ENCODE peak calls at places on chromosomes 11 and 22, in five cellular contexts. P is cardiac muscle cell, Q is endothelial cell of umbilical vein, Y is IMR-90, G is OCI-LY7. X is an unnamed sample. For H3K4me1, the result is how much of the 10 kb centered on the place peaks cover.

GRCh38 chr22:45335854-45336492 is 26.2 kb downstream of the FAM118A start:
- DNase-seq in Y (no peak), G (no peak), Q (peak), P (no peak), X (no peak)

GRCh38 chr11:74325649-74326645 is 14.5 kb upstream of the P4HA3 start:
- DNase-seq in G (no peak), Y (peak), Q (peak), P (peak), X (peak)

GRCh38 chr11:115916596-115916995 is 412.4 kb upstream of the CADM1 start:
- DNase-seq in P (no peak), Y (no peak), G (no peak), Q (no peak), X (no peak)

GRCh38 chr22:47100646-47101045 is 338.2 kb downstream of the TBC1D22A start:
- DNase-seq in Q (no peak), Y (no peak), P (no peak), G (no peak), X (no peak)

GRCh38 chr11:71580057-71581003 is 2.3 kb downstream of the KRTAP5-11 start:
- DNase-seq in Q (peak), Y (peak), G (peak), P (peak), X (no peak)

GRCh38 chr11:74417379-74417804 is 19.2 kb upstream of the PGM2L1 start:
- DNase-seq in Q (no peak), G (no peak), Y (peak), P (no peak), X (no peak)

GRCh38 chr11:40513281-40513680 is 946.2 kb downstream of the LRRC4C start:
- DNase-seq in Y (no peak), P (no peak), Q (no peak), G (no peak), X (no peak)

GRCh38 chr22:25076281-25076680 is 123.4 kb upstream of the CRYBB3 start:
- DNase-seq in Y (no peak), G (no peak), P (no peak), Q (no peak), X (no peak)

GRCh38 chr11:71102251-71102995 is 150.0 kb downstream of the SHANK2 start:
- DNase-seq in P (no peak), Q (no peak), G (no peak), Y (no peak), X (no peak)

GRCh38 chr22:24894998-24895397 is 51.5 kb downstream of the LHFPL7 start:
- DNase-seq in Y (no peak), Q (peak), G (no peak), P (peak), X (peak)

GRCh38 chr11:109426442-109426841 is 4.5 kb downstream of the C11orf87 start:
- DNase-seq in Y (no peak), Q (no peak), G (no peak), P (no peak), X (no peak)

GRCh38 chr11:104091281-104092071 is 55.0 kb downstream of the DDI1 start:
- DNase-seq in P (no peak), Q (no peak), G (no peak), Y (peak), X (no peak)

GRCh38 chr22:18056161-18056666 is 21.6 kb upstream of the PEX26 start:
- DNase-seq in P (no peak), Y (peak), G (peak), Q (peak), X (no peak)

GRCh38 chr22:35725521-35725920 is 7.8 kb downstream of the APOL5 start:
- DNase-seq in P (no peak), Q (no peak), G (no peak), Y (no peak), X (no peak)

GRCh38 chr11:120212926-120213325 is 2.1 kb downstream of the OAF start:
- DNase-seq in G (no peak), Y (no peak), Q (no peak), P (no peak), X (no peak)

GRCh38 chr11:50298182-50298988 is 265.7 kb downstream of the OR4C45 start:
- DNase-seq in G (no peak), P (no peak), Y (no peak), Q (no peak), X (no peak)

GRCh38 chr22:50526849-50527801 is 1.7 kb upstream of the SCO2 start:
- DNase-seq in P (peak), Q (no peak), Y (no peak), G (peak), X (no peak)

GRCh38 chr11:129884581-129884980 is 10.8 kb downstream of the NFRKB start:
- DNase-seq in P (no peak), Y (no peak), G (no peak), Q (no peak), X (no peak)

GRCh38 chr11:45879803-45880685 is 5.4 kb upstream of the MAPK8IP1 start:
- DNase-seq in P (no peak), Q (no peak), G (no peak), Y (peak), X (no peak)

GRCh38 chr11:26244207-26244606 is 87.7 kb upstream of the ANO3 start:
- DNase-seq in Q (no peak), G (no peak), Y (peak), P (peak), X (no peak)

GRCh38 chr22:42933783-42934144 is 76.7 kb upstream of the ARFGAP3 start:
- DNase-seq in G (no peak), Y (peak), P (peak), Q (peak), X (no peak)

GRCh38 chr11:70916321-70916720 is 336.1 kb downstream of the SHANK2 start:
- DNase-seq in Q (no peak), P (no peak), Y (no peak), G (no peak), X (no peak)

GRCh38 chr11:113457784-113458183 is 17.4 kb downstream of the DRD2 start:
- DNase-seq in Q (no peak), G (no peak), Y (no peak), P (no peak), X (no peak)

GRCh38 chr11:4480577-4481539 is 1.6 kb upstream of the OR52K1 start:
- DNase-seq in P (no peak), G (no peak), Q (peak), Y (no peak), X (no peak)

GRCh38 chr11:12525466-12526055 is 148.2 kb downstream of the PARVA start:
- DNase-seq in G (no peak), Q (no peak), Y (no peak), P (no peak), X (no peak)

GRCh38 chr22:46587492-46588278 is 32.5 kb upstream of the GRAMD4 start:
- DNase-seq in Y (no peak), Q (no peak), G (peak), P (no peak), X (no peak)

GRCh38 chr22:49882519-49883293 is 29.1 kb downstream of the ZBED4 start:
- DNase-seq in Q (no peak), P (no peak), G (no peak), Y (peak), X (no peak)

GRCh38 chr11:92204731-92205130 is 19.9 kb upstream of the FAT3 start:
- DNase-seq in Y (no peak), Q (no peak), G (no peak), P (peak), X (no peak)

GRCh38 chr22:31148516-31148915 is 8.2 kb upstream of the PLA2G3 start:
- DNase-seq in Q (peak), P (peak), Y (peak), G (no peak), X (no peak)

GRCh38 chr11:70675697-70676374 is 277.5 kb downstream of the CTTN start:
- DNase-seq in Q (no peak), Y (no peak), G (no peak), P (no peak), X (no peak)

GRCh38 chr22:44395116-44396005 is 82.6 kb upstream of the SHISAL1 start:
- DNase-seq in G (no peak), Y (no peak), Q (no peak), P (no peak), X (no peak)

GRCh38 chr11:2535673-2536439 is 91.0 kb downstream of the KCNQ1 start:
- DNase-seq in Y (no peak), P (no peak), Q (no peak), G (no peak), X (no peak)

GRCh38 chr22:16838073-16838472 is 12.9 kb upstream of the XKR3 start:
- DNase-seq in Y (no peak), Q (no peak), P (no peak), G (no peak), X (no peak)

GRCh38 chr11:34890812-34891211 is 25.4 kb downstream of the APIP start:
- DNase-seq in Q (peak), Y (peak), G (peak), P (peak), X (no peak)

GRCh38 chr11:119668685-119669084 is 60.3 kb downstream of the NECTIN1 start:
- DNase-seq in G (no peak), Q (no peak), Y (no peak), P (no peak), X (no peak)

GRCh38 chr11:111378773-111379499 is at the start of gene POU2AF1:
- DNase-seq in P (peak), Q (no peak), G (peak), Y (peak), X (no peak)

GRCh38 chr11:17481905-17482304 is 5.3 kb upstream of the ABCC8 start:
- DNase-seq in Q (no peak), G (no peak), Y (no peak), P (no peak), X (no peak)
- H3K4me1 ChIP-seq in Q (under half), G (under half), Y (under half), P (under half), X (under half)

GRCh38 chr11:72606362-72607100 is 67.7 kb downstream of the PDE2A start:
- DNase-seq in P (peak), Q (no peak), Y (no peak), G (no peak), X (no peak)

GRCh38 chr11:72607496-72607895 is 66.7 kb downstream of the PDE2A start:
- DNase-seq in Q (no peak), Y (no peak), G (no peak), P (no peak), X (no peak)

GRCh38 chr11:72609451-72609850 is 64.8 kb downstream of the PDE2A start:
- DNase-seq in P (no peak), Y (no peak), Q (no peak), G (no peak), X (no peak)

GRCh38 chr11:72607101-72607468 is 67.1 kb downstream of the PDE2A start:
- DNase-seq in P (no peak), G (no peak), Y (no peak), Q (no peak), X (no peak)

DNA sequence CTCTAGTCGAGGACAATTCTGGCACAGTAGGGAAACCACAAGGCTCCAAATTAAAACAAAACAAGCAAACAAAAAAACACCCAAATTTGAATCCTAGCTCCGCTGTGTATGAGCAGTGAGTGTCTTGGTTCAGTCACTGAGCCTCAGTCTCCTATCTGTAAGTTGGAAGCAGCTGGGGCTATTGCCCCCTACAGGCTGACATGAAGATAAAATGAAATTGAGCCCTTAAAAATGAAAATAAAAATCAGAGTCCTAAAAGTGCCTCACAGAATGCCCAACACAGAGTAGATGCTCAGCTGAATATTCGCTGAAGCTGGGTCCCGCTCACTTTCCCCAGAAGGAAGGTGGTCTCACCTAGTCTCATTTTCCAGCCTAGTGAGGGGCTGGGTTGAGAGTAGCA is 65.2 kb downstream of the PDE2A start:
- DNase-seq in P (peak), Y (peak), G (peak), Q (peak), X (no peak)
- TF ChIP-seq CTCF in P (peak), Y (peak), G (peak), Q (peak), X (no peak)

DNA sequence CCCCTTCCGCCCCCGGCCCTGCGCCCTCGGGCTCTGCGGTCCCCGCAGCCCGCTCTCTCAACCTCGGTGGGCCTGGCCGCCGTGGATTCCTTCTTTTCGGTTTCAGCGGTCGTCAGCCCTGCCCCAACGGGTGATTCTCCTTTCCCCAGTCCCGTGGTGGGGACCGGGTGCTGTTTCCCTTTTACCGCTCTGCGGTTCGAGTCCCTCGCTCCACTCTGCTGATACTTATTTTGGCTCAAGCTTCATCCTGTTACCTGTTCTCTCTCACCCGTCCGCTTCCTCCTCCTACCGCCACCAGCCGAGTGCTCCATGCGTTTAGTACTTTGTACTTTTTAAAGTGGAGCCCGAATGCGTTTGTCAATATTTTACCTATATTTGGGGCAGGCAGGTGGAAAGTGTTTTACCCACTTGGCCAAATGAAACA is 565 bp downstream of the ZDHHC5 start:
- DNase-seq in P (no peak), G (peak), Q (peak), Y (no peak), X (no peak)
- H3K4me3 ChIP-seq in P (peak), G (peak), Q (peak), Y (peak), X (peak)

GRCh38 chr11:73274722-73275380 is 2.7 kb downstream of the P2RY6 start:
- DNase-seq in P (no peak), Q (no peak), G (no peak), Y (no peak), X (no peak)

GRCh38 chr11:73271936-73272679 is at the start of gene P2RY6:
- DNase-seq in P (peak), Y (peak), G (no peak), Q (no peak), X (no peak)

GRCh38 chr11:73270855-73271477 is 1.2 kb upstream of the P2RY6 start:
- DNase-seq in G (no peak), Y (no peak), Q (no peak), P (no peak), X (no peak)

GRCh38 chr11:73273246-73273890 is 1.2 kb downstream of the P2RY6 start:
- DNase-seq in P (no peak), Y (no peak), G (no peak), Q (no peak), X (no peak)

DNA sequence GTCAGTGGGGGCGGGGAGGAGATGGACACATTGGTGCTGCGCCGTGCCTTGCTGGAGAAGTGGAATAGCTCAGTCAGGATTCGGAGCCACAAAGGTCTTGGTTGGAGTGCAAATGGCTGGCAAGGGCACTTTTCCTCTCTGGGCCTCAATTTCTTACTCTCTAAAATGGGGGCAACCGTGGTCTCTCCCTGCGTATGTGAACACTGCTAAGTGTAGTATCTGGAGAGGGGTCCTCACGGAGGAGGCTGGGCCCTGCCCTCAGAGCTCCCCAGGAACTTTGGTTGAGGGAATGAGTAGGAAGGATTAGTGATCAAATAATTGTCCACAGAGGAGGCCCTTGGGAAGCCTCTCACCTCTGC is 521 bp downstream of the P2RY6 start:
- DNase-seq in G (no peak), Y (no peak), P (no peak), Q (no peak), X (no peak)
- H3K4me1 ChIP-seq in G (under half), Y (under half), P (under half), Q (under half), X (under half)

DNA sequence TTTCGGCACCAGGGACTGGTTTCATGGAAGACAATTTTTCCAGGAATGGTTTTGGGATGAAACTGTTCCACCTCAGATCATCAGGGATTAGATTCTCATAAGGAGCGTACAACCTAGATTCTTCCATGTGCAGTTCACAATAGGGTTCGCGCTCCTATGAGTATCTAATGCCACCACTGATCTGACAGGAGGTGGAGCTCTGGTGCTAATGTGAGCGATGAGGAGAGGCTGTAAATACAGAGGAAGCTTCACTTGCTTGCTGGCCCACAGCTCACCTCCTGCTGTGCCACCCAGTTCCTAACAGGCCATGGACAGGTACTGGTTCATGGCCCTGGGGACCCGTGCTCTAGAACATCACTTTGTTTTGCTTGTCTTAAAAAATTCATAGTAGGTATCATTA is 41.8 kb upstream of the AMPD3 start:
- DNase-seq in Y (peak), Q (peak), P (peak), G (peak), X (no peak)
- TF ChIP-seq CTCF in Y (peak), Q (peak), P (peak), G (peak), X (no peak)

GRCh38 chr22:37692627-37693285 is 4.1 kb upstream of the TRIOBP start:
- DNase-seq in P (no peak), Q (no peak), G (no peak), Y (no peak), X (no peak)

GRCh38 chr22:37696657-37697539 is at the start of gene TRIOBP:
- DNase-seq in Y (peak), P (peak), Q (peak), G (peak), X (peak)

GRCh38 chr22:37701121-37701786 is 4.4 kb downstream of the TRIOBP start:
- DNase-seq in Q (peak), Y (peak), P (peak), G (no peak), X (no peak)

DNA sequence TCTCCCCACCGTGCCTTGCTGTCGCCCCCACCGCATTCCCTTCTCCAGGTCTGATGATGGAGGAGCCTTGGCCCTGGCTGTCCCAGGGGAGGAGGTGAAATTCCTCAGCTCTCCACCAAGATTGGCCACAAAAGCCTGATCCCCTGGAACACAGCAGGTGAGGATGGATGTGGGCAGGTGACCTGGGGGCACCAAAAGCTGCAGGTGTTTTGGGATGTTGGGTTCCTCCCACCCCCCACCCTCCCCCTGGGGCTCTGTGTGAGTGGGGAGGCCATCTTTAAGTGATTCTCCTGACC is 640 bp downstream of the TRIOBP start:
- DNase-seq in Q (no peak), P (no peak), G (no peak), Y (no peak), X (no peak)
- H3K4me3 ChIP-seq in Q (no peak), P (peak), G (no peak), Y (no peak), X (no peak)

GRCh38 chr22:22851969-22852368 is 35.6 kb upstream of the IGLL5 start:
- DNase-seq in P (no peak), Q (no peak), G (no peak), Y (no peak), X (no peak)
- H3K4me1 ChIP-seq in P (under half), Q (under half), G (half or more), Y (under half), X (under half)

DNA sequence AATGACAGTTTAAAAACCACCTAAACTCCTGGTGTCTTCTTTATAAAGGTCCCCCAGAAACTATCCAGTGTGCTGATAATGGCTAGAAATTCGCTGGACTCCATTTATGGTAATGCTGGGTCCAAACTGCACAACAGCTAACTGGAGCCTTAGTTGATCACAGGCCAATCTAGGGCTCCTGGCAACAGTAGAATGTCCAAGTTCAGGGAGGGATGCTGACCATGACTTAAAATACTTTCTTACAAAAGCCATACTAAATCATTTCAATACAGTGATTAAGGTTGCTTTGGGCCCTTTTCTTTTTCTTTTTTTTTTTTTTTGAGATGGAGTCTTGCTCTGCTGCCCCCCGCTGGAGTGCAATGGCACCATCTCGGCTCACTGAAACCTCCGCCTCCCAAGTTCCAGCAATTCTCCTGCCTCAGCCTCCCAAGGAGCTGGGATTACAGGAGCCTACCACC is 14.5 kb upstream of the GAB2 start:
- DNase-seq in Q (peak), Y (no peak), P (peak), G (no peak), X (no peak)
- TF ChIP-seq CTCF in Q (peak), Y (peak), P (peak), G (peak), X (peak)